ENCODE peak calls at places on chromosomes 13 and 19, in eight cellular contexts. One of them, this sample, is unnamed.

GRCh38 chr19:41265376-41266153 is 1.4 kb downstream of the HNRNPUL1 start:
- DNase-seq in GM23338: peak; percentile 11
- DNase-seq in PC-3: peak; percentile 12
- DNase-seq in HCT116: no peak
- DNase-seq in MM.1S: peak; percentile 10
- DNase-seq in OCI-LY7: peak; percentile 17
- DNase-seq in SK-N-SH: peak; percentile 27
- DNase-seq in neural progenitor cell: peak; percentile 26
- DNase-seq in this sample: peak; percentile 55

GRCh38 chr19:8575467-8575997 is 1.7 kb downstream of the MYO1F start:
- DNase-seq in GM23338: peak; percentile 77
- DNase-seq in PC-3: peak; percentile 49
- DNase-seq in HCT116: no peak
- DNase-seq in MM.1S: peak; percentile 26
- DNase-seq in OCI-LY7: no peak
- DNase-seq in SK-N-SH: no peak
- DNase-seq in neural progenitor cell: no peak
- DNase-seq in this sample: no peak

GRCh38 chr13:113749956-113750355 is 9.1 kb upstream of the TMEM255B start:
- DNase-seq in GM23338: no peak
- DNase-seq in PC-3: no peak
- DNase-seq in HCT116: no peak
- DNase-seq in MM.1S: no peak
- DNase-seq in OCI-LY7: no peak
- DNase-seq in SK-N-SH: no peak
- DNase-seq in neural progenitor cell: no peak
- DNase-seq in this sample: no peak

GRCh38 chr13:95002126-95002525 is 289.8 kb upstream of the SOX21 start:
- DNase-seq in GM23338: peak; percentile 45
- DNase-seq in PC-3: peak; percentile 46
- DNase-seq in HCT116: no peak
- DNase-seq in MM.1S: no peak
- DNase-seq in OCI-LY7: no peak
- DNase-seq in SK-N-SH: no peak
- DNase-seq in neural progenitor cell: no peak
- DNase-seq in this sample: no peak

GRCh38 chr19:8631425-8631819 is 989 bp downstream of the NFILZ start:
- DNase-seq in GM23338: no peak
- DNase-seq in PC-3: no peak
- DNase-seq in HCT116: no peak
- DNase-seq in MM.1S: no peak
- DNase-seq in OCI-LY7: no peak
- DNase-seq in SK-N-SH: no peak
- DNase-seq in neural progenitor cell: peak; percentile 87
- DNase-seq in this sample: peak; percentile 57

GRCh38 chr13:109784590-109785140 is 1.7 kb downstream of the IRS2 start:
- DNase-seq in GM23338: peak; percentile 79
- DNase-seq in PC-3: peak; percentile 71
- DNase-seq in HCT116: no peak
- DNase-seq in MM.1S: no peak
- DNase-seq in OCI-LY7: no peak
- DNase-seq in SK-N-SH: peak; percentile 88
- DNase-seq in neural progenitor cell: peak; percentile 93
- DNase-seq in this sample: peak; percentile 92

GRCh38 chr13:31943591-31943990 is 88.0 kb upstream of the FRY start:
- DNase-seq in GM23338: no peak
- DNase-seq in PC-3: no peak
- DNase-seq in HCT116: no peak
- DNase-seq in MM.1S: no peak
- DNase-seq in OCI-LY7: no peak
- DNase-seq in SK-N-SH: no peak
- DNase-seq in neural progenitor cell: no peak
- DNase-seq in this sample: no peak

GRCh38 chr13:35850569-35850968 is 280.6 kb downstream of the DCLK1 start:
- DNase-seq in GM23338: peak; percentile 51
- DNase-seq in PC-3: no peak
- DNase-seq in HCT116: no peak
- DNase-seq in MM.1S: no peak
- DNase-seq in OCI-LY7: no peak
- DNase-seq in SK-N-SH: no peak
- DNase-seq in neural progenitor cell: no peak
- DNase-seq in this sample: no peak

GRCh38 chr13:69828527-69828926 is 279.1 kb upstream of the ATXN8OS start:
- DNase-seq in GM23338: no peak
- DNase-seq in PC-3: no peak
- DNase-seq in HCT116: no peak
- DNase-seq in MM.1S: no peak
- DNase-seq in OCI-LY7: no peak
- DNase-seq in SK-N-SH: no peak
- DNase-seq in neural progenitor cell: no peak
- DNase-seq in this sample: no peak

GRCh38 chr19:41845051-41845590 is 279 bp downstream of the DMRTC2 start:
- DNase-seq in GM23338: no peak
- DNase-seq in PC-3: no peak
- DNase-seq in HCT116: no peak
- DNase-seq in MM.1S: no peak
- DNase-seq in OCI-LY7: no peak
- DNase-seq in SK-N-SH: no peak
- DNase-seq in neural progenitor cell: no peak
- DNase-seq in this sample: no peak

GRCh38 chr13:42405665-42406390 is 133.9 kb downstream of the AKAP11 start:
- DNase-seq in GM23338: no peak
- DNase-seq in PC-3: peak; percentile 10
- DNase-seq in HCT116: no peak
- DNase-seq in MM.1S: no peak
- DNase-seq in OCI-LY7: no peak
- DNase-seq in SK-N-SH: no peak
- DNase-seq in neural progenitor cell: no peak
- DNase-seq in this sample: no peak

GRCh38 chr19:512548-513365 is 5.5 kb downstream of the TPGS1 start:
- DNase-seq in GM23338: no peak
- DNase-seq in PC-3: no peak
- DNase-seq in HCT116: no peak
- DNase-seq in MM.1S: no peak
- DNase-seq in OCI-LY7: no peak
- DNase-seq in SK-N-SH: no peak
- DNase-seq in neural progenitor cell: no peak
- DNase-seq in this sample: no peak

GRCh38 chr19:48400018-48400742 is 6.7 kb downstream of the GRIN2D start:
- DNase-seq in GM23338: peak; percentile 99
- DNase-seq in PC-3: peak; percentile 41
- DNase-seq in HCT116: peak; percentile 54
- DNase-seq in MM.1S: no peak
- DNase-seq in OCI-LY7: no peak
- DNase-seq in SK-N-SH: peak; percentile 65
- DNase-seq in neural progenitor cell: peak; percentile 75
- DNase-seq in this sample: peak; percentile 70

GRCh38 chr13:87986639-87987250 is 315.6 kb downstream of the SLITRK5 start:
- DNase-seq in GM23338: no peak
- DNase-seq in PC-3: no peak
- DNase-seq in HCT116: no peak
- DNase-seq in MM.1S: no peak
- DNase-seq in OCI-LY7: no peak
- DNase-seq in SK-N-SH: no peak
- DNase-seq in neural progenitor cell: no peak
- DNase-seq in this sample: no peak

DNA sequence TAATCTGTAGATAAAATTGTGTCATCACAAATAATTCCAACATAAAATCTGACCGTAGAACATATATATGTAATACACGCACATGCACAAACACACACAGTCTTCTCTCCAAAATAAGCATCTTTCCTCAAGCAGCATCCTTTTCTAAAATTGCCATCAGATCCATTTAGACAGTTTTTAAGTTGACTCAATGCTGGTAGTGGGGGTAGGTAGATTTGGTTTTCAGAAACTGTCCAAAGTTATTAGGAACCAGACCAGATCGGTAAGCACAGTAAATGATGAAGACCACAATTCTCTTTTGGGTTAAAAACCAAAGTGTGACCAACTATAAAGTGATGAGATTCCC is 64.6 kb downstream of the SERP2 start:
- DNase-seq in GM23338: no peak
- DNase-seq in PC-3: no peak
- DNase-seq in HCT116: no peak
- DNase-seq in MM.1S: no peak
- DNase-seq in OCI-LY7: no peak
- DNase-seq in SK-N-SH: no peak
- DNase-seq in neural progenitor cell: no peak
- DNase-seq in this sample: no peak
- TF ChIP-seq CTCF in GM23338: no peak
- TF ChIP-seq CTCF in PC-3: no peak
- TF ChIP-seq CTCF in HCT116: no peak
- TF ChIP-seq CTCF in MM.1S: no peak
- TF ChIP-seq CTCF in OCI-LY7: peak; percentile 6
- TF ChIP-seq CTCF in SK-N-SH: no peak
- TF ChIP-seq CTCF in neural progenitor cell: no peak
- TF ChIP-seq CTCF in this sample: no peak

DNA sequence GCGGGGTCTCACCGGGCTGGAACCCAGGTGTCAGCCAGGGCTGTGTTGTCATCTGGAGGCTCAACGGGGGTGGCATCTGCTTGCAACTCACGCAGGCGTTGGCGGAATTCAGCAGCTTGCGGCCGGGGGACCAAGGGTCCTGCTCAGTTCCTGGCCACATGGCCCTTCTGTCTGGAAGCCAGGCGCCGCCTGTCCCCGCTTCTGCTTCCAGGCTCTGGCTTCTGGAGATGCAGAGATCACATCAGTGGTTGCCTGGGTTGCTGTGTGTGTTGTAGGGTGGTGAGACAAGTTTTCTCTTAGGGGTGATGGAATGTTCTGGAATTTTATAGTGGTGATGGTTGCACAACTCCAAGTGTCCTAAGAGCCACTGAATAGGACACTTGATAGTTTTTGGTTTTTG is 5.0 kb downstream of the ADAT3 start:
- DNase-seq in GM23338: no peak
- DNase-seq in PC-3: no peak
- DNase-seq in HCT116: no peak
- DNase-seq in MM.1S: no peak
- DNase-seq in OCI-LY7: no peak
- DNase-seq in SK-N-SH: peak; percentile 90
- DNase-seq in neural progenitor cell: no peak
- DNase-seq in this sample: no peak
- H3K4me1 ChIP-seq in GM23338: peaks cover 3% of the 10 kb centered on the region
- H3K4me1 ChIP-seq in PC-3: peaks cover 18% of the 10 kb centered on the region
- H3K4me1 ChIP-seq in HCT116: peaks cover 16% of the 10 kb centered on the region
- H3K4me1 ChIP-seq in MM.1S: peaks cover 3% of the 10 kb centered on the region
- H3K4me1 ChIP-seq in OCI-LY7: peaks cover 8% of the 10 kb centered on the region
- H3K4me1 ChIP-seq in SK-N-SH: peaks cover 16% of the 10 kb centered on the region
- H3K4me1 ChIP-seq in neural progenitor cell: peaks cover 6% of the 10 kb centered on the region
- H3K4me1 ChIP-seq in this sample: peaks cover 15% of the 10 kb centered on the region

GRCh38 chr13:50400035-50400726 is 384.9 kb downstream of the KCNRG start:
- DNase-seq in GM23338: no peak
- DNase-seq in PC-3: no peak
- DNase-seq in HCT116: no peak
- DNase-seq in MM.1S: peak; percentile 14
- DNase-seq in OCI-LY7: no peak
- DNase-seq in SK-N-SH: no peak
- DNase-seq in neural progenitor cell: no peak
- DNase-seq in this sample: no peak
- TF ChIP-seq EZH2phosphoT487 in GM23338: no peak
- TF ChIP-seq EZH2phosphoT487 in PC-3: no peak
- TF ChIP-seq EZH2phosphoT487 in HCT116: no peak
- TF ChIP-seq EZH2phosphoT487 in MM.1S: no peak
- TF ChIP-seq EZH2phosphoT487 in OCI-LY7: no peak
- TF ChIP-seq EZH2phosphoT487 in SK-N-SH: no peak
- TF ChIP-seq EZH2phosphoT487 in neural progenitor cell: no peak
- TF ChIP-seq EZH2phosphoT487 in this sample: no peak

DNA sequence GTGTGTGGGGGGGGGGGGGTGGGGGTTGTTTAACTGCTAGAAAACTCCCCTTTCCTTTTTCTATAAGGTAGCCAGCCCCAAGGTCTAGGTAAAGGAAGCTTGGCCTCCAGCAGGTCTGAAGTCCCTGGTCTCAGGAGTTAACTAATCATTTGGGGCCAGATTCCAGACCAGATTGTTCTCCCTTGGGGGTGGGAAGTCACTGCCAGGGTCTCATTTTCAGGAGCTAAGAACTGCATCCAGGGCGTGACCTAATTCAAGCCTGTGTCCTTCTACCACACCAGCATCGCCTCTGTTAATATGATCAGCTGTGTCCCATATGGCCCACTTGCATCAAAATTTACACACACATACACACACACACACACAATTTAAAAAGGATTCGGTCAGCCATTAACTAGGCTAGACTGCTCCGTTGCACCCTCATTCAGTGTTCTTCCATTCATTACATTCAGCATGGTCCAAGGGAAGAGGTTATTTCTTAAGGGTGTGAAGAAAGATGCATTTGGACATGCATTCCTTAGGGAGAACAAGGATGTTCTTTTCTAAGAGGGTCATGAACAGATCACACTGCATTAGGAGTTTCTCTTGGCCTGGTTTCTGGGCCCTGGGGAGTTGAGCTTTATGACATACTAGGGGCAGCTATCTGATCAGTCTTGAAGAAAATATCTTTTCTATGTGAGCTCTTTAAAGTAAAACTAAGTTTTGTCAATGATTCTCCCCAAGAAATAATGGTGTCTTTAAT is 91.0 kb downstream of the FGF14 start:
- DNase-seq in GM23338: no peak
- DNase-seq in PC-3: no peak
- DNase-seq in HCT116: no peak
- DNase-seq in MM.1S: no peak
- DNase-seq in OCI-LY7: no peak
- DNase-seq in SK-N-SH: no peak
- DNase-seq in neural progenitor cell: no peak
- DNase-seq in this sample: no peak
- TF ChIP-seq CTCF in GM23338: no peak
- TF ChIP-seq CTCF in PC-3: no peak
- TF ChIP-seq CTCF in HCT116: no peak
- TF ChIP-seq CTCF in MM.1S: no peak
- TF ChIP-seq CTCF in OCI-LY7: no peak
- TF ChIP-seq CTCF in SK-N-SH: no peak
- TF ChIP-seq CTCF in neural progenitor cell: no peak
- TF ChIP-seq CTCF in this sample: no peak

GRCh38 chr19:6271721-6272410 is 7.9 kb downstream of the MLLT1 start:
- DNase-seq in GM23338: peak; percentile 56
- DNase-seq in PC-3: peak; percentile 30
- DNase-seq in HCT116: no peak
- DNase-seq in MM.1S: no peak
- DNase-seq in OCI-LY7: no peak
- DNase-seq in SK-N-SH: peak; percentile 87
- DNase-seq in neural progenitor cell: peak; percentile 31
- DNase-seq in this sample: peak; percentile 76

GRCh38 chr19:6271251-6271650 is 8.5 kb downstream of the MLLT1 start:
- DNase-seq in GM23338: peak; percentile 62
- DNase-seq in PC-3: no peak
- DNase-seq in HCT116: no peak
- DNase-seq in MM.1S: no peak
- DNase-seq in OCI-LY7: no peak
- DNase-seq in SK-N-SH: peak; percentile 67
- DNase-seq in neural progenitor cell: no peak
- DNase-seq in this sample: no peak

GRCh38 chr19:6272913-6273600 is 6.7 kb downstream of the MLLT1 start:
- DNase-seq in GM23338: no peak
- DNase-seq in PC-3: no peak
- DNase-seq in HCT116: no peak
- DNase-seq in MM.1S: no peak
- DNase-seq in OCI-LY7: no peak
- DNase-seq in SK-N-SH: no peak
- DNase-seq in neural progenitor cell: peak; percentile 54
- DNase-seq in this sample: no peak

GRCh38 chr19:6273701-6274601 is 5.8 kb downstream of the MLLT1 start:
- DNase-seq in GM23338: no peak
- DNase-seq in PC-3: peak; percentile 95
- DNase-seq in HCT116: no peak
- DNase-seq in MM.1S: no peak
- DNase-seq in OCI-LY7: no peak
- DNase-seq in SK-N-SH: peak; percentile 74
- DNase-seq in neural progenitor cell: no peak
- DNase-seq in this sample: peak; percentile 62

GRCh38 chr19:6272411-6272791 is 7.4 kb downstream of the MLLT1 start:
- DNase-seq in GM23338: no peak
- DNase-seq in PC-3: no peak
- DNase-seq in HCT116: no peak
- DNase-seq in MM.1S: no peak
- DNase-seq in OCI-LY7: no peak
- DNase-seq in SK-N-SH: peak; percentile 66
- DNase-seq in neural progenitor cell: peak; percentile 44
- DNase-seq in this sample: no peak
- H3K4me1 ChIP-seq in GM23338: peaks cover 55% of the 10 kb centered on the region
- H3K4me1 ChIP-seq in PC-3: peaks cover 59% of the 10 kb centered on the region
- H3K4me1 ChIP-seq in HCT116: no peaks in the 10 kb centered on the region
- H3K4me1 ChIP-seq in MM.1S: no peaks in the 10 kb centered on the region
- H3K4me1 ChIP-seq in OCI-LY7: peaks cover 8% of the 10 kb centered on the region
- H3K4me1 ChIP-seq in SK-N-SH: peaks cover 83% of the 10 kb centered on the region
- H3K4me1 ChIP-seq in neural progenitor cell: peaks cover 42% of the 10 kb centered on the region
- H3K4me1 ChIP-seq in this sample: peaks cover 72% of the 10 kb centered on the region

This sample was measured in hepatocyte.